ENCODE peak calls at places on chromosome 11, in five cellular contexts. P is fibroblast of the aortic adventitia; X is astrocyte of the cerebellum; C is effector memory CD4-positive, alpha-beta T cell; F is brain microvascular endothelial cell. A is an unnamed sample.

GRCh38 chr11:70501026-70501901 is 102.9 kb downstream of the CTTN start:
- DNase-seq in P (peak; percentile 32), X (no peak), C (no peak), F (no peak), A (peak; percentile 63)

GRCh38 chr11:12258451-12258850 is 118.9 kb upstream of the PARVA start:
- DNase-seq in P (peak; percentile 65), X (no peak), C (no peak), F (peak; percentile 68), A (no peak)

GRCh38 chr11:70080763-70081162 is 2.6 kb downstream of the ANO1 start:
- DNase-seq in P (no peak), X (no peak), C (no peak), F (no peak), A (no peak)

GRCh38 chr11:86370922-86371614 is 3.6 kb upstream of the CCDC81 start:
- DNase-seq in P (peak; percentile 66), X (no peak), C (no peak), F (peak; percentile 76), A (no peak)

GRCh38 chr11:119567667-119568582 is 145.0 kb upstream of the THY1 start:
- DNase-seq in P (peak; percentile 94), X (peak; percentile 27), C (no peak), F (peak; percentile 70), A (no peak)

GRCh38 chr11:16403851-16404250 is 47.5 kb upstream of the SOX6 start:
- DNase-seq in P (no peak), X (no peak), C (no peak), F (no peak), A (no peak)

GRCh38 chr11:37613031-37613430 is 1015.0 kb upstream of the RAG2 start:
- DNase-seq in P (no peak), X (no peak), C (no peak), F (no peak), A (no peak)

GRCh38 chr11:46072172-46072964 is 48.9 kb downstream of the PHF21A start:
- DNase-seq in P (peak; percentile 6), X (no peak), C (no peak), F (no peak), A (no peak)

GRCh38 chr11:86735462-86736302 is 63.3 kb upstream of the ME3 start:
- DNase-seq in P (peak; percentile 87), X (peak; percentile 71), C (no peak), F (peak; percentile 55), A (no peak)

GRCh38 chr11:44622721-44623258 is 57.3 kb downstream of the CD82 start:
- DNase-seq in P (no peak), X (no peak), C (no peak), F (no peak), A (peak; percentile 63)

GRCh38 chr11:122803306-122803705 is 35.0 kb upstream of the CRTAM start:
- DNase-seq in P (peak; percentile 47), X (no peak), C (no peak), F (peak; percentile 64), A (no peak)

GRCh38 chr11:75471134-75471943 is 38.3 kb upstream of the KLHL35 start:
- DNase-seq in P (no peak), X (no peak), C (no peak), F (no peak), A (peak; percentile 46)

GRCh38 chr11:76657139-76657823 is 13.3 kb downstream of the LRRC32 start:
- DNase-seq in P (no peak), X (no peak), C (no peak), F (no peak), A (no peak)

GRCh38 chr11:11512929-11513328 is 108.9 kb downstream of the GALNT18 start:
- DNase-seq in P (no peak), X (no peak), C (no peak), F (no peak), A (no peak)

GRCh38 chr11:9607511-9607899 is 34.0 kb downstream of the WEE1 start:
- DNase-seq in P (no peak), X (no peak), C (no peak), F (no peak), A (no peak)

GRCh38 chr11:105719073-105719846 is 109.4 kb downstream of the GRIA4 start:
- DNase-seq in P (peak; percentile 3), X (peak; percentile 16), C (no peak), F (peak; percentile 85), A (no peak)

GRCh38 chr11:95138448-95138847 is 48.8 kb downstream of the ENDOD1 start:
- DNase-seq in P (peak; percentile 47), X (no peak), C (no peak), F (no peak), A (no peak)

GRCh38 chr11:128235446-128235845 is 351.9 kb downstream of the ETS1 start:
- DNase-seq in P (peak; percentile 23), X (no peak), C (no peak), F (no peak), A (no peak)

GRCh38 chr11:34537636-34538035 is 24.0 kb upstream of the ELF5 start:
- DNase-seq in P (no peak), X (no peak), C (no peak), F (no peak), A (no peak)

GRCh38 chr11:57440744-57441414 is 14.0 kb upstream of the SLC43A3 start:
- DNase-seq in P (no peak), X (no peak), C (no peak), F (no peak), A (no peak)

GRCh38 chr11:96256604-96257003 is 86.4 kb downstream of the MAML2 start:
- DNase-seq in P (no peak), X (no peak), C (no peak), F (peak; percentile 24), A (no peak)
- H3K4me3 ChIP-seq in P (no peak overlapping the region), X (no peak overlapping the region), C (no peak overlapping the region), F (no peak overlapping the region), A (no peak overlapping the region)

DNA sequence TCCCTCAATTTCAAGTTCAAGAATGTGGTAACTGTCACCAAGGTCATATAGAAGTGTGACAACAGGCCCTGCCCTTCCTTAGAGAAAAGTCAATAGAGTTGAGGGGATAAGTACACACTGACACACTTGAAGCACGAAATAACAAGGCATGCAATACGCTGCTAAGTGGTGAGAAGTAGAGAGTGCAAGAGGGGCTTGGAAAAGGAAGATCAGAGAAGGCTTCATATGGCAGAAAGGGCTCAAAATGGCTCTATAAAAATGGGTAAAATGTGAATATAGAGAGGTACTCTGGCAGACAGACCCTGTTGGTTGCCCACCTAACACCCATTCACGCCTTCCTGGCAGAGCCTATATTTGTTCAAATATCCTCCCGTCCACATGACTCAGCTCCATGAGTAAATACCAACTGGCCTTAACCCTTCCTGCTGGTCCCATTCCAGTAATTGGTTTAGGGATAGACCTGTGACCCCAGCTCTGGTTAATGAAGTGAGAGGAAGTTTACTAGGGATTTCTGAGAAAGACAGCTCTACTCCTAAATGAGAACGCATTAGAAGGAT is 38.8 kb upstream of the CCDC34 start:
- DNase-seq in P (no peak), X (no peak), C (no peak), F (no peak), A (no peak)
- H3K4me3 ChIP-seq in P (no peak overlapping the region), X (no peak overlapping the region), C (no peak overlapping the region), F (no peak overlapping the region), A (no peak overlapping the region)

DNA sequence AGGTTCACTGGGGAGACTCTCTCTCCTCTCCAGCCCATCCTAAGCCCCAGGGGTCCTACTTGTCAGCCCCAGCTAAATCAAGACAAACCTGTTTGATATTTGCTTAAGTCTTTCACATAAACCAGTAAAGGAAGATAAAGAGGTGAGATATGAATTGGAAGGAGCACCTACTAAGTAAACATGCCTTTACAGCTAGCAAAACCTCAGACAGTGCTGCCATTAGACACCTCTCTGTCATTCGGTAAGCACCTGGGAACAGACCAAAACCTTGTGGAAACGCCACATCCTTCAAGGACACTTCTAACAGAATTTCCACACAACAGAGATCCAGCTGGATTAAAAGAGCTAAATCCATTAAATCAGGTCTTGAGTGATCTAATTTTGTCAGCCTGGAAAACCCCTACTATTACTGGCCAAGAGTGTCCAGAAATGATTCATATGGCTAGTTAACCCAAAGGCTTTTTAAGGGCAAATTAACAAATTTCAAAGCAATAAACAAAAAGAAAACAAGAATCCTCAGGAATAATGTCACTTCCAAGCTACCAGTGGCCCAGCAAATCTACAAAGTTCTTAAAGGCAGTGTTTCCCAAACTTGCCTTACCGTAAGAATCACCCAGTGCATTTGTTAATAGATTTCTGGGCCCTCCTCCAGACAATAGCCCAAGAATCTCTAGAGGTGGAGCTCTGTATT is 2.4 kb downstream of the VPS37C start:
- DNase-seq in P (peak; percentile 82), X (peak; percentile 29), C (no peak), F (peak; percentile 32), A (no peak)
- H3K4me3 ChIP-seq in P (peak overlapping the region; percentile 31), X (no peak overlapping the region), C (no peak overlapping the region), F (no peak overlapping the region), A (no peak overlapping the region)

GRCh38 chr11:117830674-117831351 is 6.3 kb upstream of the FXYD2 start:
- DNase-seq in P (no peak), X (no peak), C (no peak), F (no peak), A (peak; percentile 65)
- H3K4me3 ChIP-seq in P (no peak overlapping the region), X (no peak overlapping the region), C (no peak overlapping the region), F (no peak overlapping the region), A (no peak overlapping the region)

GRCh38 chr11:40166892-40167291 is 1292.6 kb downstream of the LRRC4C start:
- DNase-seq in P (no peak), X (no peak), C (no peak), F (no peak), A (no peak)
- H3K4me3 ChIP-seq in P (no peak overlapping the region), X (no peak overlapping the region), C (no peak overlapping the region), F (no peak overlapping the region), A (no peak overlapping the region)

GRCh38 chr11:59151761-59152160 is 9.1 kb downstream of the FAM111A start:
- DNase-seq in P (no peak), X (no peak), C (no peak), F (no peak), A (no peak)
- H3K4me3 ChIP-seq in P (no peak overlapping the region), X (no peak overlapping the region), C (no peak overlapping the region), F (no peak overlapping the region), A (no peak overlapping the region)

GRCh38 chr11:116791813-116792143 is at the start of gene APOA5:
- DNase-seq in P (no peak), X (no peak), C (no peak), F (no peak), A (no peak)
- H3K4me3 ChIP-seq in P (no peak within 1 kb of the TSS), X (no peak within 1 kb of the TSS), C (no peak within 1 kb of the TSS), F (peak within 1 kb of the TSS; percentile 12), A (no peak within 1 kb of the TSS)

DNA sequence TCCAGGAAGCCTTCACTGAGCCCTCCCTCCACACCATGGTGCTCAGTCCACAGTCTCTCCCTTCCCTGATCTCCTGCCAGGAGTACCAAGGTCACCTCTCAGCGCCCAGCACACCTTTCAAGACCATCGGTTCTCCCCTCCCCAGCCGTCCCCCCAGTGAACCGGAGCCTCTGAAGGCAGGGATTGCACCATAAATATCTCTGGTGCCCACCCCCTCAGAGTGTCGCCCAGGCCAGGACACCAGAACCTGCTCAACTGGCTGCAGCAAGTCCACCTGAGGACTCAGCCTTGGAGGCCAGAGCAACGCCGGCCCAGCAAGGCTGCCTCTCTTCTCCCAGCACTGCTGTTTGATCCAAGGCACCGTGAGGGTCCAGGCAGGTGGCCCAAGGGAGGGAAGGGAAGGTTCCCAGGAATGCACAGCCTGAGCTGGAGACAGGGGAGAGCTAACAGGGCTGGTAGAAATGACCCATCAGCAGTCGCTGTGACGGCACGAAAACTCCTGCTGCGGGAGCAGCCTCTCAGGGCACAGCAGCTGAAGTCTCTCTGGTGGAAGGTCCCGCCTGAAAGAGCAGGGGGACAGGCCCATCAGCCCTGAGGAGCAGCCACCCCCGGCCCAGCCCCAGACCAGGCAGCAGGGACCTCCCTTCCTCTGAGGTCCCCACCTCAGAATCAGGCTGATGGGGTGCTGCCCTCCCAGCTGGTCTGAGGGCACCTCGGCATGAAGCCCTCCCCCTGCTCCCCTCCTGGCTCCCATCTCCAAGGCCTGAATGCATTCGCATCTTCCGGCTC is 80.3 kb downstream of the BUD13 start:
- DNase-seq in P (no peak), X (no peak), C (no peak), F (no peak), A (peak; percentile 61)
- H3K4me3 ChIP-seq in P (no peak overlapping the region), X (no peak overlapping the region), C (no peak overlapping the region), F (no peak overlapping the region), A (no peak overlapping the region)

GRCh38 chr11:67586568-67587250 is 3.1 kb downstream of the GSTP1 start:
- DNase-seq in P (no peak), X (no peak), C (no peak), F (no peak), A (no peak)
- H3K4me3 ChIP-seq in P (no peak overlapping the region), X (no peak overlapping the region), C (no peak overlapping the region), F (no peak overlapping the region), A (no peak overlapping the region)